ENCODE peak calls at places on chromosome 16, in eight cellular contexts. J, C, T, U, N, M, Y and L are unnamed samples.

GRCh38 chr16:25121824-25122600 is 10.5 kb downstream of the LCMT1 start:
- DNase-seq in N (no peak), C (no peak), T (no peak), M (no peak), J (no peak), U (no peak), Y (no peak), L (no peak)

GRCh38 chr16:3610698-3611144 is 685 bp downstream of the SLX4 start:
- DNase-seq in Y (no peak), U (no peak), C (no peak), J (peak; percentile 33), T (no peak), N (no peak), M (no peak), L (no peak)

GRCh38 chr16:84883301-84883700 is 63.5 kb downstream of the CRISPLD2 start:
- DNase-seq in U (peak; percentile 48), J (no peak), M (no peak), N (no peak), C (no peak), Y (no peak), T (no peak), L (no peak)

GRCh38 chr16:57089406-57089805 is 3.0 kb upstream of the CPNE2 start:
- DNase-seq in U (no peak), M (no peak), Y (no peak), N (no peak), J (no peak), C (no peak), T (no peak), L (no peak)

GRCh38 chr16:9053006-9053601 is 38.3 kb upstream of the HAPSTR1 start:
- DNase-seq in T (peak; percentile 88), N (peak; percentile 32), Y (peak; percentile 95), C (no peak), J (peak; percentile 82), M (no peak), U (peak; percentile 93), L (peak; percentile 71)

GRCh38 chr16:84884311-84885023 is 64.7 kb downstream of the CRISPLD2 start:
- DNase-seq in C (no peak), M (no peak), Y (peak; percentile 33), J (peak; percentile 17), T (peak; percentile 71), N (peak; percentile 44), U (no peak), L (no peak)

GRCh38 chr16:57681950-57682728 is 12.5 kb upstream of the DRC7 start:
- DNase-seq in M (no peak), T (no peak), C (no peak), U (no peak), Y (no peak), J (no peak), N (no peak), L (no peak)

GRCh38 chr16:17885659-17886200 is 415.0 kb upstream of the XYLT1 start:
- DNase-seq in J (no peak), C (no peak), Y (no peak), T (no peak), U (no peak), M (no peak), N (no peak), L (no peak)

GRCh38 chr16:54176376-54176901 is 110.1 kb downstream of the IRX3 start:
- DNase-seq in Y (peak; percentile 13), N (no peak), J (no peak), C (no peak), T (no peak), M (no peak), U (peak; percentile 8), L (no peak)

GRCh38 chr16:83137326-83137770 is 510.6 kb downstream of the CDH13 start:
- DNase-seq in T (no peak), N (no peak), M (no peak), Y (peak; percentile 63), C (no peak), U (peak; percentile 89), J (peak; percentile 24), L (no peak)

GRCh38 chr16:71807905-71808592 is 585 bp downstream of the AP1G1 start:
- DNase-seq in J (peak; percentile 5), U (peak; percentile 11), M (peak; percentile 72), T (peak; percentile 69), Y (peak; percentile 49), C (no peak), N (no peak), L (no peak)

GRCh38 chr16:87068316-87068715 is 248.9 kb downstream of the C16orf95 start:
- DNase-seq in N (no peak), T (no peak), M (no peak), C (no peak), Y (peak; percentile 45), J (no peak), U (no peak), L (no peak)

GRCh38 chr16:86585821-86586611 is 7.7 kb downstream of the FOXL1 start:
- DNase-seq in T (no peak), U (no peak), C (no peak), N (no peak), J (no peak), M (peak; percentile 80), Y (no peak), L (no peak)

GRCh38 chr16:77171750-77172635 is 19.0 kb upstream of the MON1B start:
- DNase-seq in N (no peak), C (peak; percentile 49), M (no peak), Y (peak; percentile 75), U (peak; percentile 76), J (peak; percentile 66), T (peak; percentile 59), L (peak; percentile 74)

GRCh38 chr16:557463-558297 is 2.5 kb upstream of the PRR35 start:
- DNase-seq in N (no peak), Y (no peak), C (no peak), T (no peak), M (no peak), J (no peak), U (no peak), L (no peak)

GRCh38 chr16:57282510-57283213 is 1.8 kb downstream of the PLLP start:
- DNase-seq in J (no peak), U (no peak), Y (no peak), T (no peak), C (no peak), N (no peak), M (no peak), L (no peak)

GRCh38 chr16:75714661-75715060 is 11.6 kb downstream of the CPHXL start:
- DNase-seq in J (no peak), U (no peak), T (no peak), N (no peak), Y (no peak), C (no peak), M (no peak), L (no peak)
- H3K9me3 ChIP-seq in J (peaks cover 8% of the 10 kb centered on the region), U (no peaks in the 10 kb centered on the region), T (no peaks in the 10 kb centered on the region), N (peaks cover 4% of the 10 kb centered on the region), Y (peaks cover 13% of the 10 kb centered on the region), C (no peaks in the 10 kb centered on the region), M (no peaks in the 10 kb centered on the region), L (peaks cover 5% of the 10 kb centered on the region)

GRCh38 chr16:89552913-89553312 is 7.6 kb upstream of the RPL13 start:
- DNase-seq in C (no peak), J (no peak), M (no peak), U (no peak), Y (no peak), T (no peak), N (no peak), L (no peak)
- H3K36me3 ChIP-seq in C (peaks cover 29% of the 10 kb centered on the region), J (peaks cover 48% of the 10 kb centered on the region), M (peaks cover 100% of the 10 kb centered on the region), U (peaks cover 43% of the 10 kb centered on the region), Y (no peaks in the 10 kb centered on the region), T (peaks cover 88% of the 10 kb centered on the region), N (peaks cover 10% of the 10 kb centered on the region), L (peaks cover 3% of the 10 kb centered on the region)

GRCh38 chr16:48244863-48245195 is 729 bp downstream of the LONP2 start:
- DNase-seq in T (no peak), Y (no peak), N (no peak), C (no peak), M (no peak), U (peak; percentile 3), J (no peak), L (no peak)
- H3K27ac ChIP-seq in T (peak overlapping the region; percentile 83), Y (no peak overlapping the region), N (peak overlapping the region; percentile 95), C (peak overlapping the region; percentile 83), M (peak overlapping the region; percentile 82), U (peak overlapping the region; percentile 91), J (no peak overlapping the region), L (peak overlapping the region; percentile 89)

GRCh38 chr16:31916056-31916488 is 42.5 kb downstream of the ZNF267 start:
- DNase-seq in U (no peak), Y (no peak), J (no peak), M (no peak), N (no peak), T (no peak), C (no peak), L (no peak)
- H3K9me3 ChIP-seq in U (peaks cover 33% of the 10 kb centered on the region), Y (peaks cover 64% of the 10 kb centered on the region), J (peaks cover 34% of the 10 kb centered on the region), M (peaks cover 28% of the 10 kb centered on the region), N (peaks cover 35% of the 10 kb centered on the region), T (peaks cover 55% of the 10 kb centered on the region), C (peaks cover 92% of the 10 kb centered on the region), L (peaks cover 88% of the 10 kb centered on the region)

GRCh38 chr16:22262460-22262859 is 34.7 kb upstream of the POLR3E start:
- DNase-seq in N (no peak), J (no peak), C (no peak), U (no peak), Y (no peak), T (no peak), M (no peak), L (no peak)
- H3K36me3 ChIP-seq in N (peaks cover 3% of the 10 kb centered on the region), J (peaks cover 17% of the 10 kb centered on the region), C (peaks cover 40% of the 10 kb centered on the region), U (peaks cover 20% of the 10 kb centered on the region), Y (no peaks in the 10 kb centered on the region), T (peaks cover 88% of the 10 kb centered on the region), M (peaks cover 100% of the 10 kb centered on the region), L (peaks cover 6% of the 10 kb centered on the region)

GRCh38 chr16:2043980-2044451 is 3.6 kb downstream of the NTHL1 start:
- DNase-seq in Y (no peak), U (no peak), J (no peak), T (no peak), N (peak; percentile 66), M (no peak), C (no peak), L (no peak)
- H3K27ac ChIP-seq in Y (no peak overlapping the region), U (no peak overlapping the region), J (no peak overlapping the region), T (no peak overlapping the region), N (peak overlapping the region; percentile 75), M (peak overlapping the region; percentile 40), C (no peak overlapping the region), L (no peak overlapping the region)